ENCODE peak calls at places on chromosomes 16 and 17, in six cellular contexts. N is HepG2, Q is K562, I is HCT116, T is upper lobe of left lung, G is GM12878. L is an unnamed sample. For H3K4me1, the result is how much of the 10 kb centered on the place peaks cover.

GRCh38 chr16:68233085-68233834 is 2.7 kb downstream of the ESRP2 start:
- ATAC-seq in N (no peak), T (no peak), Q (no peak), I (no peak), G (no peak), L (no peak)

GRCh38 chr17:78219396-78220150 is 5.5 kb downstream of the BIRC5 start:
- ATAC-seq in Q (no peak), T (no peak), G (no peak), I (no peak), N (peak), L (no peak)

GRCh38 chr16:48535831-48536599 is 74.0 kb downstream of the N4BP1 start:
- ATAC-seq in G (peak), T (peak), Q (no peak), N (peak), I (no peak), L (peak)

GRCh38 chr16:50683689-50684374 is 2.7 kb upstream of the SNX20 start:
- ATAC-seq in N (peak), T (peak), I (no peak), Q (no peak), G (peak), L (no peak)

GRCh38 chr16:77594057-77594456 is 128.3 kb upstream of the NUDT7 start:
- ATAC-seq in I (no peak), G (no peak), Q (no peak), T (no peak), N (no peak), L (no peak)

GRCh38 chr16:20850981-20851380 is 44.7 kb downstream of the REXO5 start:
- ATAC-seq in T (peak), N (no peak), G (no peak), I (peak), Q (no peak), L (peak)

GRCh38 chr16:86100205-86101134 is 201.5 kb downstream of the IRF8 start:
- ATAC-seq in G (no peak), T (no peak), N (peak), I (no peak), Q (no peak), L (no peak)

GRCh38 chr16:3135120-3135715 is 389 bp downstream of the ZNF213 start:
- ATAC-seq in N (no peak), Q (no peak), G (no peak), I (no peak), T (no peak), L (no peak)

GRCh38 chr17:18017958-18018357 is 21.0 kb downstream of the ATPAF2 start:
- ATAC-seq in T (no peak), Q (peak), G (no peak), I (no peak), N (peak), L (no peak)

DNA sequence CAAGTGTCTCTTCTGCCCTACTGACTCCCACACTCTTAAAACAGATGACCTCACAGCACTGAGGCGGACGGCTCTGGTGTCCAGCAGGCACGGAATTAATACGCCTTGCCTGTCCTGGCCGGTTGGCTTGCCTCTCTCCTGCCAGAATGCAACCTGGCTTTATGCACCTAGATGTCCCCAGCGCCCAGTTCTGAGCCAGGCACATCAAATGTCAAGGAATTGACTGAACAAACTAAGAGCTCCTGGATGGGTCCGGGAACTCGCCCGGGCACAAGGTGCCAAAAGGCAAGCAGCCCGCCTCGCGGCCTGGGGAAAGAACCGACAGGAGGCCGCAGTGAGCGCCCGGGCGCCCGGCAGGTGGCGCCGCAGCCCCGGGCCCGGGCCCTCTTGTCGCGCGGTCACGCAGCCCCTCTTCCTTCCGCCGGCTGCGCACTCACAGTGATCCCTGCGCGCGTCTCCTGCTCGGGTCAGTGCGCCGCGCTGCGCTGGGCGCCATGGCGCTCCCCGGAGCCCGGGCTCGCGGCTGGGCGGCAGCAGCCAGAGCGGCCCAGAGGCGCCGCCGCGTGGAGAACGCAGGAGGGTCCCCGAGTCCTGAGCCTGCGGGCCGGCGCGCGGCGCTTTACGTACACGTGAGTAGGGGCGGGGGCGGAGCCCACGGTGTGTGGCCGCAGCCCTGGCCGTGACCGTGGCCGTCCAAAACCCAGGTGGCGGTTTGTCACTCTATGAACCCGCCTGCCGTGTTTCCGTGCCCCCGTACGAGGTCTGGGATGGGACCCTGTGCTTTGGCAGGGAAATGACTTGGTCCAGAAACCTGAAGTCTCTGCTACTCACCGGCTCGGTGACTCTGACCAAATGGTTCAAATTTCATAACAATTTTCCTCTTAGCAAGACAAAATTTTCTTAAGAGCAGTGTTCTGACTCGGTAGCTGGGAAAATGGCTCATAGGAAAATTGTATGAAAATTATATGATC is at the start of gene RSAD1:
- ATAC-seq in G (peak), T (peak), N (peak), I (peak), Q (peak), L (peak)
- TF ChIP-seq POLR2AphosphoS5 in G (peak), T (peak), N (peak), I (peak), Q (peak), L (peak)

DNA sequence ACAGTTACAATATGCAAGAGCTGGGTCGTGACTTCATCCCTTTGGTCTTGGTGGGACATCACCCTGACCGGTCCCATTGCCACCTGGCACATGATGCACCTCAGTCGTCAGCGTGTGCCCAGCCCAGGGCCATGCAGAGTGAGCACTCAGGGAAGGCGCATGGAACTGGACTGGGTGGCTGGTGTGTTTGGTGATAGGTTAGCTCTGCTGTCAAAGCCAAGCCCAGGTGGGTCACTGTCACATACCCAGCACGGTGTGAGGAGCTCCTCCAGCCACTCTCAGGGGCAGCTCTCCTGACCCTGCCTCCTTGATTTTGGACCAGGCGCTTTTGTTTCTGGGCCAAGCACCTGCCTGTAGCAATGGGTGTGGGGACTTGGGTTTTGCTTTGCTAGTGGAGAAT is 180.9 kb downstream of the RAB11FIP4 start:
- ATAC-seq in I (no peak), Q (no peak), N (no peak), T (no peak), G (no peak), L (no peak)
- H3K4me1 ChIP-seq in I (under half), Q (under half), N (under half), T (under half), G (under half), L (under half)

GRCh38 chr17:50466371-50467113 is 2.1 kb downstream of the CHAD start:
- ATAC-seq in T (no peak), Q (no peak), I (peak), G (peak), N (no peak), L (no peak)
- TF ChIP-seq POLR2A in T (no peak), Q (no peak), I (no peak), G (no peak), N (no peak), L (no peak)

GRCh38 chr16:83200005-83200779 is 573.4 kb downstream of the CDH13 start:
- ATAC-seq in Q (no peak), T (no peak), I (no peak), G (peak), N (peak), L (no peak)

GRCh38 chr16:83199012-83199411 is 572.2 kb downstream of the CDH13 start:
- ATAC-seq in Q (no peak), I (no peak), T (no peak), G (no peak), N (no peak), L (no peak)
- TF ChIP-seq POLR2AphosphoS5 in Q (no peak), I (no peak), T (no peak), G (no peak), N (no peak), L (no peak)

DNA sequence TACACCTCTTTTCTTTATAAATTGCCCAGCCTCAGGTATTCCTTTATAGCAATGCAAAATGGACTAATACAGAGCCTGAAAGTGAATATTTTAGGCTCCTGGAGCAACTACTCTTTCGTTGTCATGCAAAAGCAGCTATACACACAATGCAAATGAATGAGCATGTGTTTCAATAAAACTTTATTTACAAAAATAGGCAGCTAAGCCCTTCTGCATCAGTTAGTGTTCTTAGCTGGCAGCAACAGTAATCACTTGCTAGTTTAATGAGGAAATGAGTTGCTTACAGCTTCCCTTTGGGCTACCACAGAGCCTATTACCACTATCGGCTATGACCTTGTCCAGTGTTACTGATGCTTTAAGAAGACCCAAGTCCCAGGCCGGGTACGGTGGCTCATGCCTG is 402.9 kb downstream of the XYLT1 start:
- ATAC-seq in I (no peak), N (no peak), T (no peak), Q (no peak), G (no peak), L (no peak)
- H3K4me1 ChIP-seq in I (under half), N (under half), T (under half), Q (under half), G (under half), L (under half)

DNA sequence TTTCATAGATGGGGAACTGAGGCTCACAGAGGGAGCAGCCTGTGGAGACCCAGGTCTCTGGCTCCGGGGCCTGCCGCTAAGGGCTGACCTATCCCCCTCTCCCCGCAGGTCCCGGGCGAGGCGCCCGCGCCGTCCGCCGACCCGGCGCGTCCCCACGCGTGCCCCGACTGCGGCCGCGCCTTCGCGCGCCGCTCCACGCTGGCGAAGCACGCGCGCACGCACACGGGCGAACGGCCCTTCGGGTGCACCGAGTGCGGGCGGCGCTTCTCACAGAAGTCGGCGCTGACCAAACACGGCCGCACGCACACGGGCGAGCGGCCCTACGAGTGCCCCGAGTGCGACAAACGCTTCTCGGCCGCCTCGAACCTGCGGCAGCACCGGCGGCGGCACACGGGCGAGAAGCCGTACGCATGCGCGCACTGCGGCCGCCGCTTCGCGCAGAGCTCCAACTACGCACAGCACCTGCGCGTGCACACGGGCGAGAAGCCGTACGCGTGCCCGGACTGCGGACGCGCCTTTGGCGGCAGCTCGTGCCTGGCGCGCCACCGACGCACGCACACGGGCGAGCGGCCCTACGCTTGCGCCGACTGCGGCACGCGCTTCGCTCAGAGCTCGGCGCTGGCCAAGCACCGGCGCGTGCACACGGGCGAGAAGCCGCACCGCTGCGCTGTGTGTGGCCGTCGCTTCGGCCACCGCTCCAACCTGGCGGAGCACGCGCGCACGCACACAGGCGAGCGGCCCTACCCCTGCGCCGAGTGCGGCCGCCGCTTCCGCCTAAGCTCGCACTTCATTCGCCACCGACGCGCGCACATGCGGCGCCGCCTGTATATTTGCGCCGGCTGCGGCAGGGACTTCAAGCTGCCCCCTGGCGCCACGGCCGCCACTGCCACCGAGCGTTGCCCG is 10.3 kb downstream of the ZNF771 start:
- ATAC-seq in I (peak), T (peak), N (peak), Q (no peak), G (peak), L (peak)
- TF ChIP-seq POLR2A in I (peak), T (peak), N (no peak), Q (no peak), G (peak), L (peak)

DNA sequence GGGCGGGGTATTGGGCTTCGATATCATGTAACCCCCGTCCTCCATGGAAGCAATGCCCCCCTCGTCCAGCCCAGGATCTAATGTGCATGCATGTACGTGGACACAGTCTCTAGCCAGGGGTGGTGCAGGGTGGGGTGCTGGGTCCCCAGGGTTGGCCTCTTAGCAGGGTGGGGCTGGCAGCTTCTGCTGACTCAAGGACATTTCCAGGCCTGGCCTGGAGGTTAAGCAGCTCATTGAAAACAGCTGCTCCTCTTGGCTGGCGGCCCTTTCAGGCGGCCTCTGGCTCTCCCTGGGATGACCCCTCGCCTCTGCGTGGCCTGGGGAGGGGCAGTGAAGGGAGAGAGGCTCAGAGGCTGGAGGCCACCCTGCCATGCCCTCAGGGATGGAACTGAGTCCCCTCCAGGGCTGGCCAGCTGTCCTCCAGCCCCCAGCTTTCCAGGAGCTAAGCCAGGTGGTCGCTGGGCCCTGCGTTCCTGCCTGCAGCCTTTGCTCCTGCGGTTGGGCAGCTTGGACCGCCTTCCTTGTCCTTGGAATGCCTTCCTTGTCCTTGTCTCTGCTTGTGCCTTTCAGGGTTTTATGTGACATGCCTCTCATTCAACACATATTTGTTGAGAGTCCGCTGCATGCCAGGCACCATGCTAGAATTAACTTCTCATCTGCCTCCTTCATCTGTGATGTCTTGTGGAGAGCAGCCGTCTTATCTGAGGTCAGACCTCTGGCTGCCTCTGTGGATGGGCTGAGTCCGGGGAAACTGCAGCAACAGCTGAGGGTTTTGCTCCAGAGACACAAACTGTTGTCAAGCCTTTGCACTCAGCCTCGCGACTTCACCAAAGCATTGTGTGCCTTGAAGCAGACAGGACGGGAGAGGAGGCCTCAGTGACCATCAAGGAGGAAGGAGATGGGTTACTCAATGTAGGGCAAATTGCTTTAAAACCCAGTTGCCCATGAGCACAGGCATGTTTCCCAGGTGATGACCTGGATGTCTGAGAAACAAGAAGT is 26.7 kb downstream of the MRC2 start:
- ATAC-seq in T (peak), Q (peak), G (peak), I (no peak), N (peak), L (peak)
- TF ChIP-seq POLR2AphosphoS5 in T (peak), Q (no peak), G (no peak), I (no peak), N (no peak), L (peak)

GRCh38 chr17:75490173-75490743 is 25.1 kb downstream of the CASKIN2 start:
- ATAC-seq in Q (no peak), T (no peak), I (no peak), G (no peak), N (no peak), L (peak)
- H3K4me1 ChIP-seq in Q (under half), T (under half), I (under half), G (under half), N (under half), L (under half)